ENCODE peak calls at places on chromosome X, in ten cellular contexts. Z, I, N, O, F, V, L, P, D and G are unnamed samples.

GRCh38 chrX:17860179-17860780 is 818 bp downstream of the RAI2 start:
- DNase-seq in F (no peak), V (no peak), Z (no peak), D (no peak), L (peak), P (no peak), O (no peak), I (peak), N (no peak), G (no peak)

GRCh38 chrX:118167361-118167760 is 50.8 kb upstream of the KLHL13 start:
- DNase-seq in V (no peak), I (no peak), P (no peak), F (no peak), O (no peak), L (no peak), D (no peak), Z (no peak), N (no peak), G (no peak)

GRCh38 chrX:37542791-37543190 is 28.7 kb upstream of the LANCL3 start:
- DNase-seq in V (no peak), Z (no peak), N (no peak), D (no peak), F (no peak), O (no peak), P (no peak), L (no peak), I (no peak), G (no peak)

GRCh38 chrX:56588397-56589188 is 25.2 kb downstream of the UBQLN2 start:
- DNase-seq in D (no peak), L (no peak), F (no peak), V (no peak), O (no peak), P (no peak), N (no peak), I (no peak), Z (no peak), G (no peak)

GRCh38 chrX:28847423-28847822 is 260.2 kb downstream of the IL1RAPL1 start:
- DNase-seq in I (no peak), L (no peak), N (peak), F (no peak), Z (peak), V (no peak), P (no peak), D (peak), O (no peak), G (no peak)

GRCh38 chrX:140090800-140091275 is 125.5 kb upstream of the CXorf66 start:
- DNase-seq in I (peak), L (no peak), N (no peak), Z (no peak), D (no peak), P (no peak), V (no peak), F (no peak), O (no peak), G (no peak)

GRCh38 chrX:84219551-84219950 is 31.6 kb upstream of the RPS6KA6 start:
- DNase-seq in I (no peak), F (no peak), O (peak), P (no peak), D (no peak), V (peak), L (no peak), Z (no peak), N (no peak), G (peak)

GRCh38 chrX:149145845-149146285 is 359.2 kb downstream of the IDS start:
- DNase-seq in P (no peak), F (no peak), L (no peak), N (peak), D (no peak), V (no peak), I (peak), Z (no peak), O (no peak), G (peak)

GRCh38 chrX:104195489-104196084 is 29.3 kb downstream of the FAM199X start:
- DNase-seq in N (peak), D (peak), P (no peak), I (peak), L (peak), O (peak), Z (peak), F (no peak), V (no peak), G (peak)

GRCh38 chrX:1592863-1593201 is 1.4 kb downstream of the AKAP17A start:
- DNase-seq in O (no peak), P (no peak), I (no peak), F (no peak), V (no peak), L (no peak), N (no peak), D (no peak), Z (peak), G (no peak)